ENCODE peak calls at places on chromosomes 3 and 15, in seven cellular contexts. E is GM04503, S is RCC 7860, C is amniotic epithelial cell, D is activated T-helper 1 cell treated with Interleukin-2 at 50 U/mL for 16 hours, F is right cardiac atrium, Z is psoas muscle. M is an unnamed sample.

GRCh38 chr15:73907018-73907394 is 19.3 kb upstream of the LOXL1 start:
- DNase-seq in E (no peak), S (no peak), C (no peak), D (no peak), F (no peak), Z (peak; percentile 14), M (no peak)

GRCh38 chr15:90650956-90651689 is 66.0 kb upstream of the BLM start:
- DNase-seq in E (no peak), S (no peak), C (no peak), D (no peak), F (no peak), Z (no peak), M (no peak)

GRCh38 chr3:54874816-54875556 is 52.9 kb downstream of the LRTM1 start:
- DNase-seq in E (no peak), S (no peak), C (peak; percentile 10), D (no peak), F (no peak), Z (no peak), M (no peak)

GRCh38 chr15:52635908-52636307 is 43.3 kb downstream of the ATOSA start:
- DNase-seq in E (no peak), S (no peak), C (no peak), D (no peak), F (no peak), Z (no peak), M (no peak)

GRCh38 chr15:20356444-20357138 is 185.0 kb downstream of the GOLGA6L6 start:
- DNase-seq in E (no peak), S (peak; percentile 46), C (no peak), D (peak; percentile 65), F (peak; percentile 59), Z (peak; percentile 71), M (no peak)

GRCh38 chr3:168653255-168653654 is 557.5 kb upstream of the GOLIM4 start:
- DNase-seq in E (no peak), S (no peak), C (no peak), D (no peak), F (no peak), Z (no peak), M (no peak)

GRCh38 chr15:52082197-52083036 is 30.2 kb downstream of the BCL2L10 start:
- DNase-seq in E (no peak), S (no peak), C (peak; percentile 70), D (no peak), F (no peak), Z (no peak), M (no peak)

GRCh38 chr3:151925876-151926275 is 52.4 kb downstream of the SUCNR1 start:
- DNase-seq in E (peak; percentile 61), S (peak; percentile 35), C (peak; percentile 64), D (no peak), F (no peak), Z (no peak), M (no peak)

GRCh38 chr15:39774688-39775267 is 7.9 kb downstream of the FSIP1 start:
- DNase-seq in E (no peak), S (no peak), C (no peak), D (peak; percentile 13), F (no peak), Z (no peak), M (no peak)

GRCh38 chr15:59371458-59372351 is 966 bp downstream of the MYO1E start:
- DNase-seq in E (no peak), S (no peak), C (peak; percentile 24), D (no peak), F (peak; percentile 33), Z (peak; percentile 72), M (peak; percentile 28)

GRCh38 chr3:112582242-112582874 is 20.5 kb downstream of the SLC35A5 start:
- DNase-seq in E (no peak), S (peak; percentile 61), C (peak; percentile 74), D (no peak), F (no peak), Z (no peak), M (peak; percentile 2)

GRCh38 chr3:186953011-186953487 is 22.7 kb downstream of the ST6GAL1 start:
- DNase-seq in E (no peak), S (no peak), C (peak; percentile 77), D (no peak), F (no peak), Z (no peak), M (no peak)

GRCh38 chr3:103421460-103421859 is 986.6 kb downstream of the ZPLD1 start:
- DNase-seq in E (no peak), S (no peak), C (no peak), D (no peak), F (no peak), Z (no peak), M (no peak)

GRCh38 chr3:8223766-8224165 is 277.9 kb upstream of the LMCD1 start:
- DNase-seq in E (no peak), S (no peak), C (no peak), D (no peak), F (peak; percentile 28), Z (no peak), M (no peak)

GRCh38 chr3:51708216-51708845 is 1.5 kb downstream of the GRM2 start:
- DNase-seq in E (no peak), S (no peak), C (no peak), D (no peak), F (no peak), Z (no peak), M (no peak)

GRCh38 chr15:66570842-66571241 is 5.0 kb upstream of the LCTL start:
- DNase-seq in E (no peak), S (no peak), C (no peak), D (no peak), F (no peak), Z (no peak), M (no peak)

GRCh38 chr3:163043074-163043473 is 1546.5 kb downstream of the OTOL1 start:
- DNase-seq in E (no peak), S (no peak), C (peak; percentile 49), D (no peak), F (no peak), Z (no peak), M (no peak)

M was measured in NCI-H345.